ENCODE peak calls at places on chromosome 10, in ten cellular contexts. C is CD8-positive, alpha-beta memory T cell; M is neuronal stem cell; E is breast epithelium; N is ovary; J is mesendoderm; W is left ventricle myocardium inferior; F is effector memory CD4-positive, alpha-beta T cell; L is uterus; Y is endodermal cell. Z is an unnamed sample. For H3K4me1, the result is how much of the 10 kb centered on the place peaks cover.

GRCh38 chr10:70750156-70750703 is 34.9 kb downstream of the TBATA start:
- DNase-seq in M (no peak), Y (no peak), C (no peak), L (no peak), E (no peak), N (no peak), F (no peak), J (no peak), W (no peak), Z (no peak)

GRCh38 chr10:52082307-52082706 is 231.8 kb upstream of the DKK1 start:
- DNase-seq in M (no peak), N (no peak), C (no peak), J (no peak), L (no peak), W (no peak), F (no peak), Y (no peak), E (no peak), Z (no peak)

GRCh38 chr10:89115876-89116627 is 91.1 kb downstream of the CH25H start:
- DNase-seq in J (peak), C (no peak), F (no peak), L (no peak), Y (no peak), W (no peak), M (no peak), N (no peak), E (no peak), Z (no peak)

GRCh38 chr10:131585761-131586160 is 274.2 kb upstream of the TCERG1L start:
- DNase-seq in M (no peak), F (no peak), Y (no peak), W (no peak), N (no peak), E (no peak), J (no peak), C (no peak), L (no peak), Z (no peak)

GRCh38 chr10:19154375-19154774 is 105.8 kb downstream of the MALRD1 start:
- DNase-seq in M (no peak), F (no peak), N (no peak), L (no peak), C (no peak), J (no peak), Y (no peak), W (no peak), E (no peak), Z (no peak)

GRCh38 chr10:4981722-4982471 is 18.7 kb downstream of the AKR1C1 start:
- DNase-seq in W (no peak), Y (peak), M (peak), J (peak), C (no peak), N (peak), E (no peak), L (peak), F (no peak), Z (peak)

GRCh38 chr10:31112961-31113360 is 81.3 kb upstream of the ZNF438 start:
- DNase-seq in N (no peak), W (no peak), L (no peak), F (no peak), C (no peak), Y (no peak), E (no peak), M (no peak), J (no peak), Z (no peak)

GRCh38 chr10:112389147-112389822 is 15.4 kb downstream of the ACSL5 start:
- DNase-seq in L (no peak), Y (peak), M (no peak), W (no peak), C (peak), N (no peak), E (no peak), F (no peak), J (peak), Z (peak)

GRCh38 chr10:52672880-52673279 is 99.7 kb downstream of the MBL2 start:
- DNase-seq in M (no peak), C (no peak), N (no peak), E (no peak), J (no peak), Y (no peak), F (no peak), L (no peak), W (no peak), Z (no peak)

GRCh38 chr10:124990671-124991625 is 49.0 kb downstream of the ZRANB1 start:
- DNase-seq in N (no peak), Y (no peak), L (no peak), W (no peak), E (no peak), C (no peak), J (no peak), M (no peak), F (no peak), Z (no peak)

GRCh38 chr10:119620771-119621384 is 24.1 kb upstream of the TIAL1 start:
- DNase-seq in F (no peak), Y (no peak), N (no peak), C (no peak), J (peak), M (no peak), E (no peak), L (no peak), W (no peak), Z (no peak)

GRCh38 chr10:100895896-100896295 is 16.9 kb upstream of the SLF2 start:
- DNase-seq in J (no peak), L (no peak), C (no peak), M (no peak), F (no peak), N (no peak), W (no peak), Y (no peak), E (no peak), Z (no peak)

DNA sequence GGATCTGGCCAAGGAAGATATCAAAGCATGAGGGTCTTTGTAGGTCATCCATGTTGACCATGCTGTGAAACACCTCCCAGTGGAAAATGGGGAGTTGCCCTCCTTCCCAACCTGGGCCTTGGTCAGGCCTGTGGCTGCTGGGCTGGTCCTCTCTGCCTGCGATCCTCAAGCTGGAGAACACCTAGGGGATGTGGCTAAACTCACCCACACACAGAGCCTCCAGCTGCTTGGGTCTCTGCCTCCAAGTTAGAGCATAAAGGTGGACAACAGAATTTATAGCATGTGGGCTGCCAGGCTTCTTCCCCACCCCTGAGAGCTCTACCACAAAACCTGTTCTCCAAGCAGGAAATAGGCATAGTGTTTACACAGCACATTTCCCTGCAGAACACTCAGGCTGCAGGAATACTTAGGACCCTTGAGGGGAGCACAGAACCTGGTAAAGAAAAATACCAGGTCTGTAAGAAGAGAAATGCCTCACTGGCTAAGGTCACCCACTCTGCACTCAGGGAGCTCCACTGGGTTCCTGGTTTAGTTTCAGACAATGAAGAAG is at the start of gene SFTPA2:
- DNase-seq in W (no peak), C (no peak), Y (no peak), N (no peak), M (no peak), F (no peak), J (no peak), L (no peak), E (no peak), Z (no peak)
- H3K4me3 ChIP-seq in W (no peak), C (no peak), Y (no peak), N (no peak), M (no peak), F (no peak), J (no peak), L (no peak), E (no peak), Z (no peak)

GRCh38 chr10:11685787-11686218 is 56.4 kb upstream of the ECHDC3 start:
- DNase-seq in M (no peak), Y (no peak), C (peak), E (peak), W (peak), L (peak), F (peak), N (peak), J (no peak), Z (peak)
- H3K4me1 ChIP-seq in M (under half), Y (under half), C (half or more), E (under half), W (under half), L (under half), F (under half), N (under half), J (under half), Z (under half)

GRCh38 chr10:93471110-93471651 is 11.0 kb downstream of the MYOF start:
- DNase-seq in C (no peak), E (no peak), Y (no peak), N (no peak), M (no peak), W (no peak), L (peak), F (no peak), J (peak), Z (no peak)
- H3K27ac ChIP-seq in C (no peak), E (peak), Y (peak), N (no peak), M (peak), W (peak), L (peak), F (no peak), J (peak), Z (no peak)

DNA sequence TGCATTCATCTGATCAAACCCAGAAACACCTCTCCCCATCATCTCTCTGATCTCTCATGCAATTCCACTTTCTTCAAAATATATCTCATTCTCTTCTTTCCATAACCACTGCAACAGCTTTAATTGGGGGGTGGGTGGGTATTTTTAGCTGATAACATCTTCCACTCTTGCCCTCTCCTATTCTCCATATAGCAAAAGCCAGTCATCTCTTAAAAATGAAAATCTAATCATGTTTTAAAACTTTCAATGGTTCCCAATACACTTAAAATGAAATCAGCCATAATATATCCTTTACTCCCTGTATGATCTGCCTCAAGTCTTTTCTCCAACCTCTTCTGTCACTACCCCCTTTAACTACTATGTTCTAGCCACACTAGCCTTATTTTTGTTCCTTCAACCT is 1.5 kb downstream of the YME1L1 start:
- DNase-seq in Y (no peak), L (no peak), C (no peak), J (no peak), M (no peak), W (no peak), N (no peak), F (no peak), E (no peak), Z (no peak)
- H3K4me3 ChIP-seq in Y (peak), L (peak), C (peak), J (peak), M (peak), W (peak), N (peak), F (peak), E (peak), Z (peak)

DNA sequence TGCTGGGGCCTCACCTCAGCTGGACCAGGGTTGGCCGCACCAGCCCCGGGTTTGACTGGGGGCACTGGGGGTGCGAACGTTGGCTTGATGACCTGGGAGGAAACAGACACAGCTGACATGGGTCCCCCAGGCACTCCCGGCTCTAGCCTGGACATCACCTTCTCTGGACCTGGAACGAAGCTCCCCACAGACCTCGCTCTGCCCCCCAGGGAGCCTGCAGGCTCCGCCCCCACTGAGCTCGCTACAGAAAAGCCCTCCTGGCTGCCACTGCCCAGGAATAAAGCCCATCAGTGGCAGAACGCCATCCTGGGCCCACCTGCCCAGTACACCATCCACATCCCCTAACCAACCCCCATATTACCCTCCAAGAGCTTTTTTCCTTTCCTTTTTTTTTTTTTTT is 13.0 kb downstream of the ADAM8 start:
- DNase-seq in Y (no peak), F (no peak), C (no peak), E (no peak), N (no peak), J (no peak), L (no peak), M (no peak), W (no peak), Z (no peak)
- H3K4me1 ChIP-seq in Y (under half), F (half or more), C (half or more), E (under half), N (under half), J (under half), L (under half), M (under half), W (under half), Z (half or more)

DNA sequence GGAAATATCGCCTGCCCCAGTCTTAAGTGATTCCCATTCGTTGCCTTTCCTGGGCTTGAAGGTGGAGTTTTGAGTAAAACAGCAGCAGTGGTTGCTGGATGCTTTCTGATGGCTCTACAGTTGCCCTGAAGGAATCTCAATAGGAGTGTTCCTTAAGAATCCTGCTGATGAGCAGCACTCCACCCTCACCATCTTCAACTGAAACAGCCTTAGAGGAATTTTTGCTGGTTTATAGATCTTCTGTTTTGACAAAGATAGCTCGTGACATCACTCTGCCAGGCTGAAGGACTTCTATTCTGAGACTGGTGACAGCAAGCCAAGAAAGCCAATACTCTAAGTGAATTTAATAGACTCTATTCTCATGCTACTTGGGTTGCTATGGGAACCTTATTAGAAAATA is 1014.7 kb downstream of the NRG3 start:
- DNase-seq in W (no peak), E (no peak), L (no peak), M (no peak), C (no peak), J (peak), Y (no peak), F (no peak), N (no peak), Z (no peak)
- H3K27ac ChIP-seq in W (no peak), E (no peak), L (no peak), M (no peak), C (no peak), J (no peak), Y (no peak), F (no peak), N (no peak), Z (no peak)